ENCODE peak calls at places on chromosomes 16 and 17, in ten cellular contexts. L is cardiac fibroblast; I is kidney glomerular epithelial cell; J is SK-N-DZ; N is activated CD4-positive, alpha-beta T cell treated with anti-CD3 and anti-CD28 coated beads for 48 hours; F is ascending aorta; Q is mesendoderm; U is COR-L47; C is T-helper 1 cell; S is non-pigmented ciliary epithelial cell. X is an unnamed sample.

GRCh38 chr16:67653131-67654068 is 6.7 kb downstream of the ACD start:
- DNase-seq in L (no peak), I (no peak), J (peak), N (no peak), F (no peak), Q (no peak), U (peak), C (no peak), S (no peak), X (no peak)

GRCh38 chr17:36919407-36919968 is 17.8 kb upstream of the LHX1 start:
- DNase-seq in L (no peak), I (no peak), J (no peak), N (no peak), F (no peak), Q (no peak), U (no peak), C (no peak), S (no peak), X (no peak)

GRCh38 chr16:70751593-70751992 is 49.4 kb downstream of the VAC14 start:
- DNase-seq in L (no peak), I (no peak), J (no peak), N (no peak), F (no peak), Q (no peak), U (no peak), C (no peak), S (no peak), X (no peak)

GRCh38 chr16:83530293-83530692 is 277.5 kb upstream of the HSBP1 start:
- DNase-seq in L (no peak), I (no peak), J (no peak), N (no peak), F (no peak), Q (no peak), U (no peak), C (no peak), S (no peak), X (no peak)

GRCh38 chr16:51624083-51624775 is 473.2 kb upstream of the SALL1 start:
- DNase-seq in L (no peak), I (no peak), J (no peak), N (no peak), F (no peak), Q (no peak), U (no peak), C (no peak), S (no peak), X (no peak)

GRCh38 chr17:65753348-65753747 is 191.9 kb upstream of the AXIN2 start:
- DNase-seq in L (no peak), I (no peak), J (no peak), N (no peak), F (no peak), Q (no peak), U (no peak), C (no peak), S (no peak), X (no peak)

GRCh38 chr17:29212681-29213121 is 32.5 kb upstream of the MYO18A start:
- DNase-seq in L (no peak), I (no peak), J (no peak), N (no peak), F (no peak), Q (no peak), U (no peak), C (no peak), S (no peak), X (no peak)

GRCh38 chr17:77735341-77736206 is 222.9 kb upstream of the TNRC6C start:
- DNase-seq in L (peak), I (no peak), J (peak), N (no peak), F (peak), Q (peak), U (peak), C (no peak), S (no peak), X (peak)

GRCh38 chr17:12859520-12859919 is 70.2 kb downstream of the ARHGAP44 start:
- DNase-seq in L (no peak), I (no peak), J (no peak), N (no peak), F (no peak), Q (no peak), U (no peak), C (no peak), S (no peak), X (peak)

GRCh38 chr17:27352481-27353460 is 58.9 kb downstream of the WSB1 start:
- DNase-seq in L (peak), I (no peak), J (no peak), N (no peak), F (no peak), Q (peak), U (no peak), C (no peak), S (no peak), X (peak)

GRCh38 chr17:65855245-65855644 is 293.8 kb upstream of the AXIN2 start:
- DNase-seq in L (peak), I (peak), J (no peak), N (no peak), F (no peak), Q (peak), U (no peak), C (no peak), S (no peak), X (peak)

GRCh38 chr17:47901423-47901822 is 5.4 kb downstream of the SP2 start:
- DNase-seq in L (no peak), I (no peak), J (no peak), N (no peak), F (no peak), Q (no peak), U (no peak), C (no peak), S (no peak), X (no peak)

X was measured in fibroblast of pulmonary artery.